ENCODE peak calls at places on chromosomes 2 and 18, in eight cellular contexts. Y is NCI-H1092; M is GF-D8; L is activated T-helper 1 cell treated with Interleukin-2 at 50 U/mL for 16 hours; U is right lobe of liver; D is GM23338; S is AG04450; R is CD8-positive, alpha-beta T cell. F is an unnamed sample.

GRCh38 chr2:80256396-80257167 is 48.0 kb downstream of the LRRTM1 start:
- DNase-seq in D (peak; percentile 76), M (no peak), L (no peak), R (no peak), Y (no peak), S (no peak), U (no peak), F (peak; percentile 39)

GRCh38 chr2:75489682-75490180 is 71.0 kb downstream of the EVA1A start:
- DNase-seq in Y (no peak), S (no peak), D (no peak), U (no peak), R (no peak), L (no peak), M (no peak), F (no peak)

GRCh38 chr2:127887452-127888219 is 1.9 kb upstream of the AMMECR1L start:
- DNase-seq in D (no peak), Y (no peak), S (no peak), M (no peak), U (no peak), L (no peak), R (no peak), F (peak; percentile 56)

GRCh38 chr2:235095569-235095968 is 143.8 kb downstream of the SH3BP4 start:
- DNase-seq in R (no peak), D (no peak), S (no peak), Y (no peak), M (no peak), U (no peak), L (no peak), F (no peak)

GRCh38 chr18:48539406-48540328 is 836 bp downstream of the CTIF start:
- DNase-seq in L (peak; percentile 9), M (peak; percentile 16), U (peak; percentile 56), D (peak; percentile 75), Y (peak; percentile 57), R (peak; percentile 24), S (no peak), F (peak; percentile 78)

GRCh38 chr2:176574415-176575236 is 305.4 kb downstream of the MTX2 start:
- DNase-seq in M (no peak), S (no peak), L (no peak), D (no peak), U (no peak), Y (no peak), R (no peak), F (no peak)

GRCh38 chr2:2291500-2292260 is 39.4 kb downstream of the MYT1L start:
- DNase-seq in R (no peak), U (no peak), M (no peak), L (no peak), D (peak; percentile 83), Y (no peak), S (no peak), F (peak; percentile 71)

GRCh38 chr2:188917632-188918031 is 56.5 kb upstream of the COL3A1 start:
- DNase-seq in Y (no peak), D (no peak), L (no peak), U (no peak), M (no peak), R (no peak), S (no peak), F (no peak)

GRCh38 chr2:70696142-70696541 is 71.9 kb downstream of the ADD2 start:
- DNase-seq in R (no peak), D (no peak), S (no peak), M (no peak), Y (no peak), U (peak; percentile 14), L (no peak), F (no peak)

GRCh38 chr18:55763298-55763697 is 175.3 kb upstream of the TCF4 start:
- DNase-seq in S (peak; percentile 42), Y (no peak), R (no peak), U (no peak), L (no peak), D (no peak), M (no peak), F (no peak)

GRCh38 chr2:64865073-64865830 is 123.9 kb upstream of the SLC1A4 start:
- DNase-seq in S (no peak), U (peak; percentile 71), R (peak; percentile 54), L (peak; percentile 55), Y (no peak), M (peak; percentile 51), D (peak; percentile 73), F (peak; percentile 81)

GRCh38 chr2:227805578-227805977 is 8.1 kb upstream of the CCL20 start:
- DNase-seq in Y (no peak), M (peak; percentile 29), D (no peak), S (no peak), L (no peak), R (no peak), U (no peak), F (no peak)

GRCh38 chr18:13464432-13465125 is 246.0 kb downstream of the LDLRAD4 start:
- DNase-seq in S (no peak), D (no peak), M (peak; percentile 96), R (peak; percentile 76), Y (no peak), L (peak; percentile 60), U (peak; percentile 62), F (no peak)